ENCODE peak calls at places on chromosomes 13 and 19, in four cellular contexts. E is AG04449, D is heart right ventricle, A is nephron progenitor cell. W is an unnamed sample.

GRCh38 chr19:18388328-18389094 is 2.6 kb downstream of the GDF15 start:
- DNase-seq in A (peak; percentile 91), D (peak; percentile 79), E (no peak), W (peak; percentile 81)

GRCh38 chr19:36750066-36750691 is 22.4 kb downstream of the ZNF850 start:
- DNase-seq in D (no peak), E (no peak), A (no peak), W (no peak)

GRCh38 chr19:34686455-34686854 is 9.0 kb downstream of the ZNF302 start:
- DNase-seq in E (no peak), D (no peak), A (no peak), W (no peak)

GRCh38 chr13:99935772-99936171 is 35.8 kb downstream of the ZIC5 start:
- DNase-seq in A (no peak), D (no peak), E (no peak), W (peak; percentile 36)

GRCh38 chr19:35223084-35223790 is 5.3 kb downstream of the FAM187B start:
- DNase-seq in E (no peak), A (no peak), D (no peak), W (peak; percentile 34)

GRCh38 chr19:49085020-49085867 is at the start of gene SNRNP70:
- DNase-seq in E (peak; percentile 95), A (peak; percentile 99), D (peak; percentile 99), W (peak; percentile 99)

GRCh38 chr19:24099829-24100228 is 12.8 kb downstream of the ZNF254 start:
- DNase-seq in E (no peak), A (no peak), D (no peak), W (no peak)

GRCh38 chr19:48511800-48512503 is at the start of gene LMTK3:
- DNase-seq in D (no peak), E (no peak), A (peak; percentile 63), W (peak; percentile 86)

GRCh38 chr19:29690842-29691241 is 24.2 kb downstream of the C19orf12 start:
- DNase-seq in A (no peak), D (no peak), E (no peak), W (peak; percentile 67)

GRCh38 chr13:113411216-113412023 is 41.9 kb downstream of the ADPRHL1 start:
- DNase-seq in D (peak; percentile 69), E (peak; percentile 87), A (no peak), W (peak; percentile 84)

GRCh38 chr19:19192910-19193423 is 909 bp downstream of the RFXANK start:
- DNase-seq in E (no peak), A (no peak), D (no peak), W (no peak)

GRCh38 chr19:45160870-45161714 is at the start of gene NKPD1:
- DNase-seq in D (no peak), E (no peak), A (no peak), W (no peak)

GRCh38 chr13:33634526-33635111 is 183.3 kb upstream of the RFC3 start:
- DNase-seq in A (no peak), E (no peak), D (no peak), W (no peak)

GRCh38 chr19:34228347-34228746 is 26.0 kb upstream of the GARRE1 start:
- DNase-seq in D (no peak), E (no peak), A (no peak), W (no peak)

GRCh38 chr19:23904406-23904805 is 10.3 kb upstream of the ZNF726 start:
- DNase-seq in D (no peak), E (no peak), A (no peak), W (no peak)

GRCh38 chr19:35410487-35410886 is 37.6 kb upstream of the FFAR2 start:
- DNase-seq in D (no peak), A (no peak), E (no peak), W (no peak)

GRCh38 chr13:104314926-104315535 is 1248.8 kb upstream of the SLC10A2 start:
- DNase-seq in E (no peak), D (no peak), A (no peak), W (no peak)

GRCh38 chr13:114013336-114013735 is 39.5 kb upstream of the C13orf46 start:
- DNase-seq in A (no peak), E (no peak), D (no peak), W (no peak)

GRCh38 chr13:43298799-43299198 is 275.4 kb downstream of the DNAJC15 start:
- DNase-seq in E (no peak), A (no peak), D (no peak), W (no peak)

GRCh38 chr13:48580185-48580803 is 47.4 kb upstream of the RCBTB2 start:
- DNase-seq in D (peak; percentile 87), E (no peak), A (peak; percentile 78), W (peak; percentile 74)

GRCh38 chr19:57056972-57057371 is 62.8 kb upstream of the USP29 start:
- DNase-seq in A (no peak), D (no peak), E (no peak), W (no peak)

GRCh38 chr13:98706446-98707110 is 45.9 kb downstream of the SLC15A1 start:
- DNase-seq in A (no peak), D (no peak), E (no peak), W (no peak)

GRCh38 chr19:6723108-6723618 is 2.7 kb upstream of the C3 start:
- DNase-seq in E (no peak), D (no peak), A (no peak), W (peak; percentile 34)

GRCh38 chr13:30133976-30134375 is 173.4 kb downstream of the KATNAL1 start:
- DNase-seq in A (no peak), D (no peak), E (no peak), W (no peak)

GRCh38 chr13:91270031-91270430 is 77.5 kb upstream of the MIR17HG start:
- DNase-seq in D (no peak), E (no peak), A (no peak), W (no peak)

GRCh38 chr19:55146078-55146647 is 2.8 kb downstream of the TNNT1 start:
- DNase-seq in D (no peak), A (peak; percentile 39), E (no peak), W (peak; percentile 43)
- TF ChIP-seq CTCF in D (peak; percentile 41), A (peak; percentile 51), E (peak; percentile 60), W (peak; percentile 49)

GRCh38 chr13:20438801-20439200 is 86.9 kb downstream of the CRYL1 start:
- DNase-seq in E (no peak), D (no peak), A (no peak), W (no peak)
- TF ChIP-seq CTCF in E (no peak), D (no peak), A (no peak), W (no peak)

GRCh38 chr13:101763191-101763590 is 310.7 kb downstream of the ITGBL1 start:
- DNase-seq in E (no peak), A (no peak), D (no peak), W (no peak)
- TF ChIP-seq CTCF in E (no peak), A (no peak), D (no peak), W (no peak)

GRCh38 chr19:14478113-14478545 is 3.0 kb upstream of the PTGER1 start:
- DNase-seq in E (no peak), A (no peak), D (no peak), W (no peak)
- TF ChIP-seq CTCF in E (no peak), A (no peak), D (no peak), W (no peak)

GRCh38 chr13:94674609-94675348 is 37.6 kb downstream of the SOX21 start:
- DNase-seq in D (peak; percentile 27), A (peak; percentile 75), E (no peak), W (peak; percentile 68)
- TF ChIP-seq CTCF in D (peak; percentile 52), A (peak; percentile 72), E (peak; percentile 62), W (peak; percentile 88)

W was measured in NB4.